ENCODE peak calls at places on chromosome 15, in seven cellular contexts. One of them, this sample, is unnamed.

GRCh38 chr15:47184405-47185221 is 532.7 kb upstream of the SEMA6D start:
- DNase-seq in uterus: no peak
- DNase-seq in CD4-positive, alpha-beta T cell: no peak
- DNase-seq in body of pancreas: peak; percentile 16
- DNase-seq in left lung: peak; percentile 71
- DNase-seq in heart left ventricle: peak; percentile 22
- DNase-seq in GM23248: peak; percentile 30
- DNase-seq in this sample: no peak

GRCh38 chr15:101381671-101382212 is 86.7 kb upstream of the SNRPA1 start:
- DNase-seq in uterus: no peak
- DNase-seq in CD4-positive, alpha-beta T cell: no peak
- DNase-seq in body of pancreas: no peak
- DNase-seq in left lung: peak; percentile 31
- DNase-seq in heart left ventricle: no peak
- DNase-seq in GM23248: no peak
- DNase-seq in this sample: no peak

GRCh38 chr15:50210462-50211264 is 28.7 kb downstream of the SLC27A2 start:
- DNase-seq in uterus: no peak
- DNase-seq in CD4-positive, alpha-beta T cell: no peak
- DNase-seq in body of pancreas: no peak
- DNase-seq in left lung: no peak
- DNase-seq in heart left ventricle: no peak
- DNase-seq in GM23248: no peak
- DNase-seq in this sample: no peak

GRCh38 chr15:101105059-101105851 is 146.6 kb downstream of the CHSY1 start:
- DNase-seq in uterus: no peak
- DNase-seq in CD4-positive, alpha-beta T cell: no peak
- DNase-seq in body of pancreas: no peak
- DNase-seq in left lung: no peak
- DNase-seq in heart left ventricle: no peak
- DNase-seq in GM23248: peak; percentile 17
- DNase-seq in this sample: no peak

GRCh38 chr15:50148362-50148963 is 29.4 kb upstream of the ATP8B4 start:
- DNase-seq in uterus: no peak
- DNase-seq in CD4-positive, alpha-beta T cell: no peak
- DNase-seq in body of pancreas: no peak
- DNase-seq in left lung: no peak
- DNase-seq in heart left ventricle: no peak
- DNase-seq in GM23248: peak; percentile 67
- DNase-seq in this sample: no peak

GRCh38 chr15:42890161-42890913 is 30.2 kb downstream of the TTBK2 start:
- DNase-seq in uterus: no peak
- DNase-seq in CD4-positive, alpha-beta T cell: no peak
- DNase-seq in body of pancreas: no peak
- DNase-seq in left lung: no peak
- DNase-seq in heart left ventricle: no peak
- DNase-seq in GM23248: peak; percentile 64
- DNase-seq in this sample: no peak

GRCh38 chr15:78930577-78931388 is 14.1 kb downstream of the CTSH start:
- DNase-seq in uterus: no peak
- DNase-seq in CD4-positive, alpha-beta T cell: no peak
- DNase-seq in body of pancreas: no peak
- DNase-seq in left lung: no peak
- DNase-seq in heart left ventricle: no peak
- DNase-seq in GM23248: peak; percentile 98
- DNase-seq in this sample: no peak

GRCh38 chr15:69798481-69799315 is 299.0 kb downstream of the TLE3 start:
- DNase-seq in uterus: no peak
- DNase-seq in CD4-positive, alpha-beta T cell: no peak
- DNase-seq in body of pancreas: no peak
- DNase-seq in left lung: no peak
- DNase-seq in heart left ventricle: peak; percentile 50
- DNase-seq in GM23248: peak; percentile 38
- DNase-seq in this sample: no peak

GRCh38 chr15:92158426-92158825 is 235.3 kb upstream of the ST8SIA2 start:
- DNase-seq in uterus: no peak
- DNase-seq in CD4-positive, alpha-beta T cell: peak; percentile 4
- DNase-seq in body of pancreas: no peak
- DNase-seq in left lung: no peak
- DNase-seq in heart left ventricle: no peak
- DNase-seq in GM23248: no peak
- DNase-seq in this sample: no peak

GRCh38 chr15:90375071-90375470 is 13.0 kb upstream of the IQGAP1 start:
- DNase-seq in uterus: no peak
- DNase-seq in CD4-positive, alpha-beta T cell: no peak
- DNase-seq in body of pancreas: no peak
- DNase-seq in left lung: no peak
- DNase-seq in heart left ventricle: no peak
- DNase-seq in GM23248: no peak
- DNase-seq in this sample: no peak

GRCh38 chr15:99249270-99249817 is at the start of gene TTC23:
- DNase-seq in uterus: no peak
- DNase-seq in CD4-positive, alpha-beta T cell: no peak
- DNase-seq in body of pancreas: peak; percentile 38
- DNase-seq in left lung: no peak
- DNase-seq in heart left ventricle: no peak
- DNase-seq in GM23248: peak; percentile 90
- DNase-seq in this sample: no peak
- H3K9me3 ChIP-seq in uterus: no peaks in the 10 kb centered on the region
- H3K9me3 ChIP-seq in CD4-positive, alpha-beta T cell: no peaks in the 10 kb centered on the region
- H3K9me3 ChIP-seq in body of pancreas: no peaks in the 10 kb centered on the region
- H3K9me3 ChIP-seq in left lung: no peaks in the 10 kb centered on the region
- H3K9me3 ChIP-seq in heart left ventricle: no peaks in the 10 kb centered on the region
- H3K9me3 ChIP-seq in GM23248: no peaks in the 10 kb centered on the region
- H3K9me3 ChIP-seq in this sample: no peaks in the 10 kb centered on the region

DNA sequence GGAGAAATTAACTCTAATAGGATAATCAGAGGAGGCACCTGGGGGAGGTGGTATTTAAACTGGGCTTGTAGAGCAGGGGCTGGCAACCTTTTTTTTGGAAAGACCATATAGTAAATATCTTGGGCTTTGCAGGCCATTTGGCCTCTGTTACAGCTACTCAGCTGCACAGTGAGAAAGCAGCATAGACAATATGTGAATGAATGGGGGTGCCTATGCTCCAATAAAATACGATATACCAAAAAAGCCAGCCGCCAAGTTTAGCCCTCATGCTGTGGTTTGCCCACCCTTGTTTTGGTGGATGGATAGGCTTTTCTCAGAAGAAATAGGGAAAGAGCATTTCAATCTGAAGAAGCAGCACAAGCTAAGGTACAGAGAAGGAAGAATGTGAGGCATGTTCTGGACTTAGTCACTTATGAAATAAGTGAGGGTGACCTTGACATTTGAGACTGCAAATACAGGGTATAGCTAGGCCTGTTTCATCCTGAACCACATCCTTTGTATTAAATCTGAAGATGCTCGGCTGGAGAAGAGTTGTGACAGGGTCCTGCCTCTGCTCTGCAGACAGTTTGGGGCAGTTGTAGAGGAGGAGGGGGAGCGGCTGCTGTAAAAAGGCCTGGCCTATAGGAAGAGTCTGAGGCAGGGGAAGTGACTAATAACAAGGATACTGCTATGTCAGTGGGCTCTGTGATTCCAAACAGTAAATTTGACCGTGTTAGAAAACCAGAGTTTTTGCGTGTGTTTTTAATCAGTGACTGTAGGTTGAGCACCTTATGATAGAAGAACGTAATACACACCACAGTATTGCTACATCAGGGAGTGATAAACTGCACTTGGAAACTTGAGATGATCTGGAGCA is 130.9 kb upstream of the NR2E3 start:
- DNase-seq in uterus: peak; percentile 33
- DNase-seq in CD4-positive, alpha-beta T cell: no peak
- DNase-seq in body of pancreas: no peak
- DNase-seq in left lung: no peak
- DNase-seq in heart left ventricle: no peak
- DNase-seq in GM23248: peak; percentile 67
- DNase-seq in this sample: no peak
- H3K27ac ChIP-seq in uterus: peak overlapping the region; percentile 80
- H3K27ac ChIP-seq in CD4-positive, alpha-beta T cell: no peak overlapping the region
- H3K27ac ChIP-seq in body of pancreas: no peak overlapping the region
- H3K27ac ChIP-seq in left lung: no peak overlapping the region
- H3K27ac ChIP-seq in heart left ventricle: peak overlapping the region; percentile 72
- H3K27ac ChIP-seq in GM23248: peak overlapping the region; percentile 26
- H3K27ac ChIP-seq in this sample: no peak overlapping the region

DNA sequence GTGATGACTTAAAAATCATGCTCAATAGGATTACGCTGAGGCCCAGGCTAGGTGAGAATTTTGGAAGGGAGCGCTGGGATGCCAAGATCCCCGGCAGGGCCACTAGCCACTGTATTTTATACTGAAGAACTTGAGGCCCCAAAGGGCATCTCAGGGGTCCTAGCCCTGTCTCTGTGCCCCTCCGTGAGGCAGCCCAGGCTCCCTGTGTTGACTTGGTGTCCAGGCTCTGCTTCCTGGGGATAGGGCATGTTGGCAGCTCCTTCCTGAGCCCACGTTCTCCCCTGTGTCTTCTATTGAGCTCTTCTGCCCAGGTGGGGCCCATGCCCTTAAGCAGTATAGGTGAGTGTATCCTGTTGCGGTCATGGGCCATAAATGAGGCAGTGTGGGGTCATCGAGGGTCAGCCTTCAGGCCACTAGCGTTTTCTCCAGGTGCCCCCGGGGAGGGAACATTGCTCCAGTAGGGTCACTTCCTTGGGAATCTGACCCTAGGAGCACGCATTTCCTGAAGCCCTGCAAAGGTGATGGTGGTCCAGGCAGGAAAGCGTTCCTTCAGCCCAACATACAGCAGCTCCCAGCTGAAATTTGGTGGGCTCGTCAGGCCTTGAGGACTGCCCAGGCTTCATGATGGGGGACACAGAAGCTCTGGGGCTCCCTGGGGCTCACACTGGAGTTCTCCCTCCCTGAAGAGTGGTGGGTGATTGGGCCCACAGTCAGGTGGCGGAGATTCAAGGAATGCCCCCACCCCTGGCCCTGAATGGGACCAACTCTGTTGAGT is 189.4 kb downstream of the UBE3A start:
- DNase-seq in uterus: peak; percentile 5
- DNase-seq in CD4-positive, alpha-beta T cell: no peak
- DNase-seq in body of pancreas: no peak
- DNase-seq in left lung: peak; percentile 27
- DNase-seq in heart left ventricle: no peak
- DNase-seq in GM23248: no peak
- DNase-seq in this sample: no peak
- H3K9me3 ChIP-seq in uterus: no peaks in the 10 kb centered on the region
- H3K9me3 ChIP-seq in CD4-positive, alpha-beta T cell: peaks cover 6% of the 10 kb centered on the region
- H3K9me3 ChIP-seq in body of pancreas: no peaks in the 10 kb centered on the region
- H3K9me3 ChIP-seq in left lung: peaks cover 91% of the 10 kb centered on the region
- H3K9me3 ChIP-seq in heart left ventricle: peaks cover 11% of the 10 kb centered on the region
- H3K9me3 ChIP-seq in GM23248: no peaks in the 10 kb centered on the region
- H3K9me3 ChIP-seq in this sample: no peaks in the 10 kb centered on the region

GRCh38 chr15:85027033-85027380 is 45.4 kb downstream of the PDE8A start:
- DNase-seq in uterus: no peak
- DNase-seq in CD4-positive, alpha-beta T cell: no peak
- DNase-seq in body of pancreas: no peak
- DNase-seq in left lung: no peak
- DNase-seq in heart left ventricle: no peak
- DNase-seq in GM23248: no peak
- DNase-seq in this sample: no peak

GRCh38 chr15:85025516-85026279 is 44.0 kb downstream of the PDE8A start:
- DNase-seq in uterus: no peak
- DNase-seq in CD4-positive, alpha-beta T cell: no peak
- DNase-seq in body of pancreas: no peak
- DNase-seq in left lung: no peak
- DNase-seq in heart left ventricle: no peak
- DNase-seq in GM23248: no peak
- DNase-seq in this sample: no peak

GRCh38 chr15:85028416-85028815 is 46.8 kb downstream of the PDE8A start:
- DNase-seq in uterus: no peak
- DNase-seq in CD4-positive, alpha-beta T cell: no peak
- DNase-seq in body of pancreas: no peak
- DNase-seq in left lung: no peak
- DNase-seq in heart left ventricle: no peak
- DNase-seq in GM23248: no peak
- DNase-seq in this sample: no peak

GRCh38 chr15:85024509-85025336 is 43.1 kb downstream of the PDE8A start:
- DNase-seq in uterus: no peak
- DNase-seq in CD4-positive, alpha-beta T cell: no peak
- DNase-seq in body of pancreas: no peak
- DNase-seq in left lung: no peak
- DNase-seq in heart left ventricle: no peak
- DNase-seq in GM23248: peak; percentile 92
- DNase-seq in this sample: no peak

DNA sequence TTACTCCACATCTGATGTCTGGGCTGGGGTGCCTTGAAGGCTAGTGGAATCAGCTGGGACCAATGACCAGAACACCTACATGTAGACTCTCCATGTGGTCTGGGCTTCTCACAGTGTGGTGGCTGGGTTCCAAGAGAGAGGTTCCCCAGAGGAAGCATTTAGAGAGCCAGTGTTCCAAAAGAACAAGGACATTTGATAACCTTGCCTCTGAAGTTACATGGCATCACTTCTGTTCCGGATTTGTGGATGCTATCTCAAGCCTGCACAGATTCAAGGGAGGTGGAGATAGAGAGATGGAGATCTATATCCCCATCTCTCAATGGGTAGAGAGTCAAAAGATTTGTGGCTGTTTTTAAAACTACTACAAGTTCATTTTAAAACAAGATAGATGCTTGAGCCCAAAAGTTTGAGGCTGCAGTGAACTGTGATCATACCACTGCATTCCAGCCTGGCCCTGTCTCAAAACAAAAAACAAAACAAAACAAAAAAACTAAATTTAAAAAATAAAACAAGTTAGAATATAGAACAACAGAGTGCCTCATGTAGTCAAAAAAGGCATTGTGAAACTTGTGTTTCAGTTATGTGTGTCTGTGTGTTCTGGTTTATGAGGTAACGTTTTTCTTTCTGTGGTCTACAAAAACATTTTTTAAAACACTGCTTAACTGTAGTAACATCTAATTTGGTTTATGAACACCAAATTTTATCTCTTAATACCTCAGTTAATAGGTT is 44.8 kb downstream of the PDE8A start:
- DNase-seq in uterus: no peak
- DNase-seq in CD4-positive, alpha-beta T cell: no peak
- DNase-seq in body of pancreas: no peak
- DNase-seq in left lung: no peak
- DNase-seq in heart left ventricle: peak; percentile 75
- DNase-seq in GM23248: no peak
- DNase-seq in this sample: no peak
- H3K27ac ChIP-seq in uterus: no peak overlapping the region
- H3K27ac ChIP-seq in CD4-positive, alpha-beta T cell: no peak overlapping the region
- H3K27ac ChIP-seq in body of pancreas: no peak overlapping the region
- H3K27ac ChIP-seq in left lung: peak overlapping the region; percentile 51
- H3K27ac ChIP-seq in heart left ventricle: peak overlapping the region; percentile 56
- H3K27ac ChIP-seq in GM23248: no peak overlapping the region
- H3K27ac ChIP-seq in this sample: no peak overlapping the region